ENCODE peak calls at places on chromosomes 11 and 22, in five cellular contexts. D is sigmoid colon, A is nephron progenitor cell, N is EL, R is lung. L is an unnamed sample.

GRCh38 chr11:74220376-74220775 is 49.3 kb downstream of the PPME1 start:
- DNase-seq in D (no peak), A (no peak), N (peak; percentile 9), R (no peak), L (no peak)

GRCh38 chr11:22244986-22245592 is 52.2 kb downstream of the ANO5 start:
- DNase-seq in D (no peak), A (peak; percentile 51), N (peak; percentile 1), R (peak; percentile 29), L (peak; percentile 50)

GRCh38 chr11:37525336-37525735 is 927.3 kb upstream of the RAG2 start:
- DNase-seq in D (no peak), A (no peak), N (peak; percentile 15), R (no peak), L (no peak)

GRCh38 chr11:108170191-108170590 is 48.8 kb downstream of the ACAT1 start:
- DNase-seq in D (no peak), A (no peak), N (no peak), R (no peak), L (no peak)

GRCh38 chr11:70610561-70610960 is 212.2 kb downstream of the CTTN start:
- DNase-seq in D (no peak), A (no peak), N (no peak), R (no peak), L (no peak)

GRCh38 chr22:22214819-22215329 is 29.7 kb upstream of the VPREB1 start:
- DNase-seq in D (no peak), A (no peak), N (no peak), R (no peak), L (no peak)

GRCh38 chr11:69131644-69132300 is 24.0 kb upstream of the SMIM38 start:
- DNase-seq in D (no peak), A (peak; percentile 82), N (peak; percentile 75), R (peak; percentile 85), L (peak; percentile 81)

GRCh38 chr22:50196256-50196655 is 4.6 kb upstream of the SELENOO start:
- DNase-seq in D (no peak), A (no peak), N (no peak), R (no peak), L (no peak)

GRCh38 chr11:45872513-45873356 is 12.7 kb upstream of the MAPK8IP1 start:
- DNase-seq in D (no peak), A (peak; percentile 76), N (peak; percentile 92), R (no peak), L (peak; percentile 86)